ENCODE peak calls at places on chromosomes 13 and 19, in seven cellular contexts. One of them, this sample, is unnamed.

GRCh38 chr13:33953781-33954180 is 135.8 kb downstream of the RFC3 start:
- DNase-seq in uterus: no peak
- DNase-seq in tibial nerve: no peak
- DNase-seq in HCT116: no peak
- DNase-seq in heart right ventricle: no peak
- DNase-seq in IMR-90: no peak
- DNase-seq in neural progenitor cell: no peak
- DNase-seq in this sample: no peak

GRCh38 chr19:38321646-38322323 is 2.1 kb downstream of the KCNK6 start:
- DNase-seq in neural progenitor cell: peak; percentile 22
- DNase-seq in tibial nerve: no peak
- DNase-seq in IMR-90: peak; percentile 27
- DNase-seq in heart right ventricle: peak; percentile 84
- DNase-seq in uterus: peak; percentile 89
- DNase-seq in HCT116: no peak
- DNase-seq in this sample: no peak

GRCh38 chr13:108178105-108178504 is 37.2 kb downstream of the LIG4 start:
- DNase-seq in neural progenitor cell: no peak
- DNase-seq in heart right ventricle: no peak
- DNase-seq in IMR-90: no peak
- DNase-seq in tibial nerve: no peak
- DNase-seq in uterus: no peak
- DNase-seq in HCT116: no peak
- DNase-seq in this sample: no peak

GRCh38 chr13:100234524-100235136 is 145.7 kb downstream of the PCCA start:
- DNase-seq in tibial nerve: no peak
- DNase-seq in IMR-90: peak; percentile 55
- DNase-seq in neural progenitor cell: no peak
- DNase-seq in heart right ventricle: no peak
- DNase-seq in uterus: no peak
- DNase-seq in HCT116: no peak
- DNase-seq in this sample: no peak

GRCh38 chr19:2150794-2151338 is 500 bp downstream of the AP3D1 start:
- DNase-seq in uterus: peak; percentile 40
- DNase-seq in HCT116: no peak
- DNase-seq in neural progenitor cell: peak; percentile 56
- DNase-seq in IMR-90: no peak
- DNase-seq in heart right ventricle: no peak
- DNase-seq in tibial nerve: no peak
- DNase-seq in this sample: no peak

GRCh38 chr19:7981661-7982060 is 23.8 kb downstream of the ELAVL1 start:
- DNase-seq in HCT116: no peak
- DNase-seq in uterus: no peak
- DNase-seq in tibial nerve: no peak
- DNase-seq in neural progenitor cell: no peak
- DNase-seq in IMR-90: no peak
- DNase-seq in heart right ventricle: no peak
- DNase-seq in this sample: no peak

GRCh38 chr13:109938255-109938936 is 152.0 kb upstream of the IRS2 start:
- DNase-seq in tibial nerve: peak; percentile 22
- DNase-seq in neural progenitor cell: no peak
- DNase-seq in HCT116: no peak
- DNase-seq in IMR-90: peak; percentile 93
- DNase-seq in uterus: no peak
- DNase-seq in heart right ventricle: no peak
- DNase-seq in this sample: no peak

GRCh38 chr13:24135674-24136300 is 24.7 kb upstream of the SPATA13 start:
- DNase-seq in tibial nerve: no peak
- DNase-seq in IMR-90: peak; percentile 77
- DNase-seq in uterus: no peak
- DNase-seq in heart right ventricle: no peak
- DNase-seq in HCT116: no peak
- DNase-seq in neural progenitor cell: no peak
- DNase-seq in this sample: no peak

GRCh38 chr19:42095142-42095813 is 19.3 kb downstream of the ZNF574 start:
- DNase-seq in tibial nerve: no peak
- DNase-seq in HCT116: no peak
- DNase-seq in uterus: no peak
- DNase-seq in neural progenitor cell: no peak
- DNase-seq in heart right ventricle: no peak
- DNase-seq in IMR-90: no peak
- DNase-seq in this sample: no peak

GRCh38 chr19:45781282-45782161 is 768 bp downstream of the DMPK start:
- DNase-seq in tibial nerve: no peak
- DNase-seq in HCT116: no peak
- DNase-seq in heart right ventricle: no peak
- DNase-seq in uterus: no peak
- DNase-seq in neural progenitor cell: no peak
- DNase-seq in IMR-90: no peak
- DNase-seq in this sample: peak; percentile 72

GRCh38 chr13:59332966-59333365 is 830.8 kb downstream of the DIAPH3 start:
- DNase-seq in uterus: no peak
- DNase-seq in tibial nerve: no peak
- DNase-seq in IMR-90: no peak
- DNase-seq in heart right ventricle: no peak
- DNase-seq in neural progenitor cell: no peak
- DNase-seq in HCT116: no peak
- DNase-seq in this sample: no peak

GRCh38 chr13:48295271-48295670 is 8.3 kb upstream of the RB1 start:
- DNase-seq in tibial nerve: no peak
- DNase-seq in uterus: no peak
- DNase-seq in neural progenitor cell: no peak
- DNase-seq in HCT116: no peak
- DNase-seq in heart right ventricle: no peak
- DNase-seq in IMR-90: no peak
- DNase-seq in this sample: no peak

GRCh38 chr19:33620611-33621010 is 1.1 kb upstream of the CHST8 start:
- DNase-seq in tibial nerve: no peak
- DNase-seq in heart right ventricle: no peak
- DNase-seq in HCT116: no peak
- DNase-seq in IMR-90: no peak
- DNase-seq in uterus: no peak
- DNase-seq in neural progenitor cell: no peak
- DNase-seq in this sample: no peak

GRCh38 chr13:84651288-84651687 is 769.0 kb upstream of the SLITRK1 start:
- DNase-seq in heart right ventricle: peak; percentile 24
- DNase-seq in HCT116: no peak
- DNase-seq in neural progenitor cell: no peak
- DNase-seq in uterus: no peak
- DNase-seq in IMR-90: peak; percentile 85
- DNase-seq in tibial nerve: no peak
- DNase-seq in this sample: no peak

GRCh38 chr19:56356944-56357343 is 36.4 kb downstream of the ZNF582 start:
- DNase-seq in heart right ventricle: no peak
- DNase-seq in uterus: no peak
- DNase-seq in HCT116: no peak
- DNase-seq in tibial nerve: no peak
- DNase-seq in neural progenitor cell: no peak
- DNase-seq in IMR-90: no peak
- DNase-seq in this sample: no peak

GRCh38 chr13:94454334-94454733 is 25.1 kb downstream of the DCT start:
- DNase-seq in heart right ventricle: no peak
- DNase-seq in uterus: no peak
- DNase-seq in HCT116: no peak
- DNase-seq in IMR-90: no peak
- DNase-seq in tibial nerve: no peak
- DNase-seq in neural progenitor cell: no peak
- DNase-seq in this sample: no peak

GRCh38 chr13:75603038-75603437 is 33.1 kb upstream of the LMO7 start:
- DNase-seq in tibial nerve: no peak
- DNase-seq in IMR-90: no peak
- DNase-seq in neural progenitor cell: no peak
- DNase-seq in uterus: no peak
- DNase-seq in HCT116: no peak
- DNase-seq in heart right ventricle: no peak
- DNase-seq in this sample: no peak

GRCh38 chr13:86399572-86399971 is 600.4 kb upstream of the SLITRK6 start:
- DNase-seq in neural progenitor cell: no peak
- DNase-seq in heart right ventricle: no peak
- DNase-seq in uterus: no peak
- DNase-seq in HCT116: no peak
- DNase-seq in tibial nerve: no peak
- DNase-seq in IMR-90: no peak
- DNase-seq in this sample: no peak

GRCh38 chr13:19818223-19818842 is 35.6 kb upstream of the PSPC1 start:
- DNase-seq in tibial nerve: no peak
- DNase-seq in heart right ventricle: no peak
- DNase-seq in neural progenitor cell: peak; percentile 76
- DNase-seq in uterus: no peak
- DNase-seq in IMR-90: no peak
- DNase-seq in HCT116: peak; percentile 65
- DNase-seq in this sample: peak; percentile 45

DNA sequence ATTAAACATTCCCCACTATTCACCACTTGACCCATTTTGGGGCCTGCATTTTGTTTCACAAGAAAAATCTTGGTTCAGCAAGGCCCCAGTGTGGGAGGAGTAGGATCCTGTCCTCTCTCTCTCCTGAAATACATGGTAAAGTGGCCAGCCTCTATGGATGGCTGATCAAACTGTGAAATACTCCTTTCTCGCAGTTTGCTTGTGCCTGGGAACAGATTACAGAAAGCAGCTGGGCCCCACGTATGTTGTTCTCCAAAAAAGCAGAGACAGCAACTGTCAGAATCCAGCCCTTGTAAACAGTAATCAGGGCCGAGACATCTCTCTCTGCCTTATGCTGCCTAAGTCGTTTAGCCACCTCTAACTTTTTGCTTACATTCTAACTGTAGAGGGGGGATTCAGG is 61.0 kb upstream of the RAP2A start:
- DNase-seq in IMR-90: no peak
- DNase-seq in neural progenitor cell: no peak
- DNase-seq in tibial nerve: no peak
- DNase-seq in heart right ventricle: no peak
- DNase-seq in uterus: no peak
- DNase-seq in HCT116: no peak
- DNase-seq in this sample: no peak
- H3K27ac ChIP-seq in IMR-90: no peak overlapping the region
- H3K27ac ChIP-seq in neural progenitor cell: no peak overlapping the region
- H3K27ac ChIP-seq in tibial nerve: no peak overlapping the region
- H3K27ac ChIP-seq in heart right ventricle: no peak overlapping the region
- H3K27ac ChIP-seq in uterus: peak overlapping the region; percentile 7
- H3K27ac ChIP-seq in HCT116: no peak overlapping the region
- H3K27ac ChIP-seq in this sample: no peak overlapping the region

GRCh38 chr19:39546599-39546998 is 6.6 kb upstream of the EID2 start:
- DNase-seq in neural progenitor cell: no peak
- DNase-seq in heart right ventricle: no peak
- DNase-seq in HCT116: no peak
- DNase-seq in uterus: no peak
- DNase-seq in tibial nerve: no peak
- DNase-seq in IMR-90: no peak
- DNase-seq in this sample: no peak
- H3K4me3 ChIP-seq in neural progenitor cell: no peak overlapping the region
- H3K4me3 ChIP-seq in heart right ventricle: no peak overlapping the region
- H3K4me3 ChIP-seq in HCT116: no peak overlapping the region
- H3K4me3 ChIP-seq in uterus: no peak overlapping the region
- H3K4me3 ChIP-seq in tibial nerve: no peak overlapping the region
- H3K4me3 ChIP-seq in IMR-90: no peak overlapping the region
- H3K4me3 ChIP-seq in this sample: no peak overlapping the region

GRCh38 chr13:39414339-39414738 is 188.7 kb downstream of the LHFPL6 start:
- DNase-seq in heart right ventricle: no peak
- DNase-seq in HCT116: no peak
- DNase-seq in tibial nerve: no peak
- DNase-seq in neural progenitor cell: no peak
- DNase-seq in uterus: no peak
- DNase-seq in IMR-90: no peak
- DNase-seq in this sample: no peak

GRCh38 chr13:39417643-39418042 is 185.3 kb downstream of the LHFPL6 start:
- DNase-seq in uterus: no peak
- DNase-seq in neural progenitor cell: peak; percentile 49
- DNase-seq in tibial nerve: no peak
- DNase-seq in heart right ventricle: no peak
- DNase-seq in HCT116: no peak
- DNase-seq in IMR-90: peak; percentile 72
- DNase-seq in this sample: no peak

GRCh38 chr13:39417131-39417530 is 185.9 kb downstream of the LHFPL6 start:
- DNase-seq in neural progenitor cell: peak; percentile 61
- DNase-seq in tibial nerve: no peak
- DNase-seq in heart right ventricle: no peak
- DNase-seq in HCT116: no peak
- DNase-seq in uterus: no peak
- DNase-seq in IMR-90: no peak
- DNase-seq in this sample: no peak

GRCh38 chr13:39415003-39415402 is 188.0 kb downstream of the LHFPL6 start:
- DNase-seq in heart right ventricle: peak; percentile 72
- DNase-seq in tibial nerve: peak; percentile 37
- DNase-seq in IMR-90: no peak
- DNase-seq in uterus: peak; percentile 22
- DNase-seq in neural progenitor cell: no peak
- DNase-seq in HCT116: no peak
- DNase-seq in this sample: no peak

DNA sequence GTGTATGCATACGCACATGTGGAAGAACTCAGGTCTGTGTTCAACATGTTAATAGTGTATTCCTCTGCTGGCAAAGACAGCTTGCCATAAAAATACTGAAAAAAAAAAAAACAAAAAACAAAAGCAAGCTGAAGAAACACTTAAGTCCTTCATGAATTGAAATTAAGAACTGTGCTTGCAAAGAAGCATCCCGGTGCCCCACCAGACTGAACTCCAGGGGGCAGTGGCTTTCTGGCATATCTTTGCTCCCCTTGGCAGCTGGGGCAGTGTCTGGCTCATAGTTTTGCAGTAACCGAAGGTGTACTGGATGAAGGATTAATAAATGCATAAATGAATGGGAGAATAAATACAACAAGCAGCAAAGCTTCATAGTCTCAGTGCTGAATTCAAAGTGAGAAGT is 187.6 kb downstream of the LHFPL6 start:
- DNase-seq in heart right ventricle: peak; percentile 69
- DNase-seq in tibial nerve: no peak
- DNase-seq in neural progenitor cell: peak; percentile 54
- DNase-seq in HCT116: peak; percentile 15
- DNase-seq in IMR-90: peak; percentile 43
- DNase-seq in uterus: peak; percentile 39
- DNase-seq in this sample: no peak
- TF ChIP-seq CTCF in heart right ventricle: peak; percentile 54
- TF ChIP-seq CTCF in tibial nerve: no peak
- TF ChIP-seq CTCF in neural progenitor cell: peak; percentile 60
- TF ChIP-seq CTCF in HCT116: peak; percentile 19
- TF ChIP-seq CTCF in IMR-90: peak; percentile 53
- TF ChIP-seq CTCF in uterus: peak; percentile 7
- TF ChIP-seq CTCF in this sample: no peak

GRCh38 chr19:17719730-17720486 is 628 bp downstream of the MAP1S start:
- DNase-seq in uterus: no peak
- DNase-seq in neural progenitor cell: peak; percentile 37
- DNase-seq in HCT116: no peak
- DNase-seq in heart right ventricle: no peak
- DNase-seq in tibial nerve: no peak
- DNase-seq in IMR-90: no peak
- DNase-seq in this sample: peak; percentile 73
- H3K27ac ChIP-seq in uterus: peak overlapping the region; percentile 65
- H3K27ac ChIP-seq in neural progenitor cell: no peak overlapping the region
- H3K27ac ChIP-seq in HCT116: peak overlapping the region; percentile 66
- H3K27ac ChIP-seq in heart right ventricle: peak overlapping the region; percentile 63
- H3K27ac ChIP-seq in tibial nerve: peak overlapping the region; percentile 79
- H3K27ac ChIP-seq in IMR-90: peak overlapping the region; percentile 28
- H3K27ac ChIP-seq in this sample: peak overlapping the region; percentile 88

This sample was measured in stomach.